ENCODE peak calls at places on chromosomes 7 and 10, in seven cellular contexts. F is NCI-H2029 treated with DMSO at 0.1 percent for 48 hours, S is endodermal cell, C is fibroblast of the conjunctiva, P is right atrium auricular region, M is iris pigment epithelial cell, H is osteoblast. B is an unnamed sample.

GRCh38 chr10:96720422-96721206 is at the start of gene PIK3AP1:
- DNase-seq in C (no peak), H (peak; percentile 84), S (peak; percentile 84), M (no peak), P (no peak), F (no peak), B (no peak)

GRCh38 chr7:1361756-1362125 is 97.5 kb downstream of the MICALL2 start:
- DNase-seq in H (no peak), M (no peak), P (no peak), S (no peak), C (no peak), F (no peak), B (no peak)

GRCh38 chr10:5964736-5965135 is 12.6 kb downstream of the IL15RA start:
- DNase-seq in M (no peak), P (no peak), H (peak; percentile 77), F (no peak), S (peak; percentile 36), C (no peak), B (no peak)

GRCh38 chr7:152617056-152617455 is 58.9 kb downstream of the XRCC2 start:
- DNase-seq in M (peak; percentile 12), P (no peak), S (no peak), H (no peak), C (no peak), F (no peak), B (no peak)

GRCh38 chr10:21532694-21533576 is 1.1 kb upstream of the MLLT10 start:
- DNase-seq in P (no peak), M (no peak), F (no peak), S (no peak), H (peak; percentile 54), C (no peak), B (no peak)

GRCh38 chr10:36271631-36272340 is 629.7 kb upstream of the FZD8 start:
- DNase-seq in C (no peak), S (no peak), F (no peak), P (no peak), H (no peak), M (no peak), B (no peak)

GRCh38 chr7:43735802-43736603 is 6.7 kb upstream of the COA1 start:
- DNase-seq in F (no peak), P (no peak), M (peak; percentile 61), S (no peak), H (no peak), C (no peak), B (no peak)

GRCh38 chr7:33744293-33744692 is 161.0 kb upstream of the BMPER start:
- DNase-seq in M (peak; percentile 14), C (no peak), H (no peak), S (no peak), P (no peak), F (peak; percentile 21), B (no peak)

GRCh38 chr10:132383751-132384181 is 13.2 kb upstream of the PWWP2B start:
- DNase-seq in P (no peak), H (peak; percentile 73), S (no peak), C (no peak), F (no peak), M (no peak), B (no peak)

GRCh38 chr10:114042895-114043531 is 653 bp upstream of the ADRB1 start:
- DNase-seq in F (no peak), C (no peak), S (peak; percentile 82), P (no peak), M (peak; percentile 31), H (no peak), B (no peak)

GRCh38 chr7:5452937-5453540 is 29.4 kb upstream of the TNRC18 start:
- DNase-seq in F (no peak), C (peak; percentile 43), M (peak; percentile 70), S (peak; percentile 84), P (peak; percentile 87), H (peak; percentile 94), B (no peak)

GRCh38 chr7:155684546-155684945 is 40.1 kb downstream of the RBM33 start:
- DNase-seq in P (no peak), H (no peak), S (no peak), M (no peak), C (no peak), F (no peak), B (no peak)

GRCh38 chr10:12965571-12965970 is 35.9 kb downstream of the CCDC3 start:
- DNase-seq in F (no peak), P (no peak), M (no peak), S (no peak), C (no peak), H (no peak), B (no peak)

GRCh38 chr10:132168571-132169030 is 18.1 kb upstream of the DPYSL4 start:
- DNase-seq in F (no peak), H (peak; percentile 73), S (no peak), M (no peak), C (no peak), P (no peak), B (no peak)

GRCh38 chr7:45698527-45699309 is 124.5 kb downstream of the ADCY1 start:
- DNase-seq in P (peak; percentile 48), H (no peak), C (no peak), F (no peak), M (no peak), S (no peak), B (peak; percentile 89)

GRCh38 chr7:117737882-117738281 is 135.4 kb downstream of the CTTNBP2 start:
- DNase-seq in H (no peak), M (no peak), P (no peak), F (no peak), S (no peak), C (no peak), B (no peak)

GRCh38 chr7:80941206-80941758 is 22.4 kb upstream of the SEMA3C start:
- DNase-seq in M (peak; percentile 91), H (no peak), S (no peak), C (peak; percentile 71), F (no peak), P (no peak), B (no peak)

GRCh38 chr7:69941077-69941476 is 342.8 kb downstream of the AUTS2 start:
- DNase-seq in F (no peak), H (no peak), C (no peak), S (no peak), P (no peak), M (no peak), B (no peak)

GRCh38 chr7:1819258-1819841 is 149.3 kb downstream of the ELFN1 start:
- DNase-seq in S (peak; percentile 30), C (no peak), P (peak; percentile 44), M (no peak), H (peak; percentile 38), F (no peak), B (peak; percentile 62)

GRCh38 chr7:136018104-136018503 is 40.9 kb upstream of the MTPN start:
- DNase-seq in H (peak; percentile 47), S (no peak), M (peak; percentile 29), P (no peak), F (no peak), C (no peak), B (no peak)

GRCh38 chr7:108839091-108839490 is 269.4 kb downstream of the DNAJB9 start:
- DNase-seq in S (no peak), P (no peak), H (no peak), C (no peak), M (peak; percentile 4), F (no peak), B (no peak)

GRCh38 chr10:31604141-31604540 is 285.1 kb downstream of the ZEB1 start:
- DNase-seq in S (no peak), F (no peak), P (no peak), H (no peak), M (peak; percentile 66), C (peak; percentile 85), B (no peak)

GRCh38 chr7:39560398-39560797 is 5.8 kb upstream of the YAE1 start:
- DNase-seq in F (no peak), C (no peak), M (no peak), P (no peak), H (no peak), S (no peak), B (no peak)

GRCh38 chr7:100584677-100585510 is 1.0 kb downstream of the LRCH4 start:
- DNase-seq in S (peak; percentile 91), F (no peak), H (peak; percentile 95), C (no peak), P (no peak), M (peak; percentile 78), B (no peak)

GRCh38 chr7:136033413-136034031 is 56.4 kb upstream of the MTPN start:
- DNase-seq in C (no peak), P (no peak), M (no peak), F (no peak), H (no peak), S (no peak), B (no peak)

GRCh38 chr7:54728411-54728810 is 30.6 kb downstream of the SEC61G start:
- DNase-seq in F (no peak), P (no peak), C (no peak), S (peak; percentile 59), H (no peak), M (no peak), B (no peak)

GRCh38 chr10:18659784-18660561 is 742 bp downstream of the ARL5B start:
- DNase-seq in H (peak; percentile 49), C (no peak), M (peak; percentile 42), F (no peak), P (no peak), S (peak; percentile 57), B (no peak)

GRCh38 chr7:23012797-23013714 is 874 bp downstream of the HYCC1 start:
- DNase-seq in C (no peak), M (no peak), F (no peak), P (no peak), H (peak; percentile 60), S (peak; percentile 78), B (no peak)

GRCh38 chr7:135217645-135218509 is 6.6 kb upstream of the WDR91 start:
- DNase-seq in F (no peak), H (no peak), M (no peak), S (no peak), C (no peak), P (no peak), B (no peak)

GRCh38 chr10:33539137-33539536 is 204.7 kb upstream of the NRP1 start:
- DNase-seq in C (no peak), P (no peak), M (no peak), H (no peak), F (no peak), S (no peak), B (peak; percentile 64)

GRCh38 chr7:945147-945555 is 9.3 kb downstream of the ADAP1 start:
- DNase-seq in C (no peak), S (no peak), F (no peak), P (no peak), M (no peak), H (peak; percentile 76), B (no peak)

GRCh38 chr7:26117142-26117807 is 34.7 kb upstream of the NFE2L3 start:
- DNase-seq in C (no peak), S (peak; percentile 53), P (no peak), H (no peak), F (no peak), M (no peak), B (no peak)

GRCh38 chr10:38112159-38112558 is 18.0 kb downstream of the ZNF37A start:
- DNase-seq in S (no peak), H (no peak), F (no peak), P (no peak), M (no peak), C (no peak), B (no peak)

GRCh38 chr7:66140924-66141323 is 26.3 kb downstream of the CRCP start:
- DNase-seq in C (peak; percentile 72), M (peak; percentile 88), F (no peak), H (no peak), S (peak; percentile 68), P (peak; percentile 82), B (no peak)

GRCh38 chr7:24885305-24885704 is 94.7 kb downstream of the OSBPL3 start:
- DNase-seq in P (no peak), S (no peak), C (no peak), M (no peak), F (no peak), H (no peak), B (no peak)

GRCh38 chr7:140625908-140626868 is 14.4 kb downstream of the DENND2A start:
- DNase-seq in C (peak; percentile 93), S (peak; percentile 90), P (peak; percentile 98), M (peak; percentile 83), H (peak; percentile 92), F (no peak), B (peak; percentile 97)

GRCh38 chr7:20435305-20435704 is 104.6 kb downstream of the ITGB8 start:
- DNase-seq in S (no peak), P (peak; percentile 77), H (no peak), F (no peak), C (no peak), M (peak; percentile 3), B (no peak)

GRCh38 chr7:115997221-115997620 is 33.3 kb downstream of the TFEC start:
- DNase-seq in H (no peak), S (no peak), C (no peak), M (no peak), F (no peak), P (no peak), B (no peak)